ENCODE peak calls at places on chromosomes 3 and 15, in ten cellular contexts. One of them, this sample, is unnamed. For H3K4me1, the result is how much of the 10 kb centered on the place peaks cover.

GRCh38 chr3:28989646-28990089 is 291.2 kb upstream of the RBMS3 start:
- DNase-seq in PC-3: peak
- DNase-seq in GM23248: peak
- DNase-seq in HCT116: no peak
- DNase-seq in GM23338: no peak
- DNase-seq in PC-9: no peak
- DNase-seq in endothelial cell of umbilical vein: peak
- DNase-seq in fibroblast of lung: no peak
- DNase-seq in mammary epithelial cell: no peak
- DNase-seq in A673: peak
- DNase-seq in this sample: no peak

GRCh38 chr3:61387817-61388216 is 136.6 kb upstream of the FHIT start:
- DNase-seq in PC-3: no peak
- DNase-seq in GM23248: no peak
- DNase-seq in HCT116: no peak
- DNase-seq in GM23338: no peak
- DNase-seq in PC-9: no peak
- DNase-seq in endothelial cell of umbilical vein: no peak
- DNase-seq in fibroblast of lung: no peak
- DNase-seq in mammary epithelial cell: peak
- DNase-seq in A673: no peak
- DNase-seq in this sample: no peak

GRCh38 chr15:55277116-55277564 is 12.5 kb downstream of the RAB27A start:
- DNase-seq in PC-3: no peak
- DNase-seq in GM23248: no peak
- DNase-seq in HCT116: no peak
- DNase-seq in GM23338: no peak
- DNase-seq in PC-9: no peak
- DNase-seq in endothelial cell of umbilical vein: no peak
- DNase-seq in fibroblast of lung: peak
- DNase-seq in mammary epithelial cell: no peak
- DNase-seq in A673: no peak
- DNase-seq in this sample: peak

GRCh38 chr15:99605490-99605931 is 39.7 kb downstream of the MEF2A start:
- DNase-seq in PC-3: peak
- DNase-seq in GM23248: no peak
- DNase-seq in HCT116: no peak
- DNase-seq in GM23338: no peak
- DNase-seq in PC-9: peak
- DNase-seq in endothelial cell of umbilical vein: no peak
- DNase-seq in fibroblast of lung: peak
- DNase-seq in mammary epithelial cell: peak
- DNase-seq in A673: no peak
- DNase-seq in this sample: peak

GRCh38 chr3:174376346-174376745 is 482.8 kb upstream of the NAALADL2 start:
- DNase-seq in PC-3: peak
- DNase-seq in GM23248: peak
- DNase-seq in HCT116: no peak
- DNase-seq in GM23338: no peak
- DNase-seq in PC-9: no peak
- DNase-seq in endothelial cell of umbilical vein: no peak
- DNase-seq in fibroblast of lung: peak
- DNase-seq in mammary epithelial cell: no peak
- DNase-seq in A673: no peak
- DNase-seq in this sample: peak

GRCh38 chr15:89627256-89627970 is 27.9 kb downstream of the KIF7 start:
- DNase-seq in PC-3: no peak
- DNase-seq in GM23248: no peak
- DNase-seq in HCT116: no peak
- DNase-seq in GM23338: no peak
- DNase-seq in PC-9: no peak
- DNase-seq in endothelial cell of umbilical vein: no peak
- DNase-seq in fibroblast of lung: no peak
- DNase-seq in mammary epithelial cell: no peak
- DNase-seq in A673: no peak
- DNase-seq in this sample: no peak

GRCh38 chr3:114241259-114241658 is 3.9 kb upstream of the ZNF80 start:
- DNase-seq in PC-3: no peak
- DNase-seq in GM23248: no peak
- DNase-seq in HCT116: no peak
- DNase-seq in GM23338: no peak
- DNase-seq in PC-9: no peak
- DNase-seq in endothelial cell of umbilical vein: no peak
- DNase-seq in fibroblast of lung: no peak
- DNase-seq in mammary epithelial cell: peak
- DNase-seq in A673: no peak
- DNase-seq in this sample: no peak

GRCh38 chr15:101043011-101043410 is 123.9 kb downstream of the LRRK1 start:
- DNase-seq in PC-3: no peak
- DNase-seq in GM23248: no peak
- DNase-seq in HCT116: no peak
- DNase-seq in GM23338: no peak
- DNase-seq in PC-9: no peak
- DNase-seq in endothelial cell of umbilical vein: no peak
- DNase-seq in fibroblast of lung: no peak
- DNase-seq in mammary epithelial cell: no peak
- DNase-seq in A673: no peak
- DNase-seq in this sample: no peak

GRCh38 chr3:16596352-16597032 is 8.7 kb downstream of the DAZL start:
- DNase-seq in PC-3: no peak
- DNase-seq in GM23248: no peak
- DNase-seq in HCT116: no peak
- DNase-seq in GM23338: no peak
- DNase-seq in PC-9: no peak
- DNase-seq in endothelial cell of umbilical vein: no peak
- DNase-seq in fibroblast of lung: no peak
- DNase-seq in mammary epithelial cell: no peak
- DNase-seq in A673: no peak
- DNase-seq in this sample: no peak

GRCh38 chr15:92921215-92922131 is 21.3 kb downstream of the CHD2 start:
- DNase-seq in PC-3: peak
- DNase-seq in GM23248: peak
- DNase-seq in HCT116: peak
- DNase-seq in GM23338: no peak
- DNase-seq in PC-9: peak
- DNase-seq in endothelial cell of umbilical vein: peak
- DNase-seq in fibroblast of lung: peak
- DNase-seq in mammary epithelial cell: peak
- DNase-seq in A673: no peak
- DNase-seq in this sample: peak

GRCh38 chr15:92915766-92916435 is 15.8 kb downstream of the CHD2 start:
- DNase-seq in PC-3: no peak
- DNase-seq in GM23248: no peak
- DNase-seq in HCT116: no peak
- DNase-seq in GM23338: peak
- DNase-seq in PC-9: no peak
- DNase-seq in endothelial cell of umbilical vein: peak
- DNase-seq in fibroblast of lung: peak
- DNase-seq in mammary epithelial cell: no peak
- DNase-seq in A673: no peak
- DNase-seq in this sample: peak

GRCh38 chr15:92920595-92921169 is 20.6 kb downstream of the CHD2 start:
- DNase-seq in PC-3: peak
- DNase-seq in GM23248: peak
- DNase-seq in HCT116: no peak
- DNase-seq in GM23338: no peak
- DNase-seq in PC-9: no peak
- DNase-seq in endothelial cell of umbilical vein: no peak
- DNase-seq in fibroblast of lung: no peak
- DNase-seq in mammary epithelial cell: peak
- DNase-seq in A673: no peak
- DNase-seq in this sample: no peak

GRCh38 chr15:92914768-92915221 is 14.7 kb downstream of the CHD2 start:
- DNase-seq in PC-3: peak
- DNase-seq in GM23248: no peak
- DNase-seq in HCT116: no peak
- DNase-seq in GM23338: no peak
- DNase-seq in PC-9: no peak
- DNase-seq in endothelial cell of umbilical vein: no peak
- DNase-seq in fibroblast of lung: no peak
- DNase-seq in mammary epithelial cell: peak
- DNase-seq in A673: no peak
- DNase-seq in this sample: no peak

DNA sequence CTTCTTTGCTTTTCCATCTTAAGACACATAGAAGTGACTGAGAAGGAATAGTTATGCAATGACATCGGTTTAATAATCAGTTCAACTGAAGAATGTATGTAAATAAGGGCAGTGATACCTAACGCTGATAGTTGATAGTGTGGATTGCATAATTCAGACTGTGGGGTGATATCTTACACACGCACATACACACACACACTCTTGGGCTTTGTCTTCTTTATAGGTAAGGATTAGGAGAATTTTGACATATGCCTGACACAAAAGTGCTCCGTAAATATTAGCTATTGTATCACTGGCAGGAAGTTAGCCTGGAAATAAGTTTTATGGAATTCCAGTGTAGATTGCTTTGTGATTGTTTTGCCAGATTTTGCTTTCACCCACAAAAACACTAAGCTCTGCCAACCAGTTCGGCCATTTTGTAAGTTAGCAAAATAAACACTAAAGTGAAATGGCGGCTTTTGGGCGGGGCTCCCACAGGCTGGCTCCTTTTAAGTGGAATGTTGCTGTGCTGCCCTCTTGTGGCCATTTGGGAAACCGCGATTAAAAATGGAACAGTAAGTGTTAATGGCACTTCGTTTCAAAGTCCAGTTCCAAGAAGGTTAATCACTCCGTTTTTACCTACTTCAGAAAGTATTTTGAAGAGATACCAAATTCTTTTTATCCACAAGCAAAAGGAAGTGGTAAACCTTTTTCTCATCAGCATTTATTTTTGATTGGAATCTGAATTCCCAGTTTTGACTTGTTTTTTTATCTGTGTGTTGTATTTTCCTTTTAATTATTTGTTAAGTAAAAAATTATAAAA is 17.7 kb downstream of the CHD2 start:
- DNase-seq in PC-3: peak
- DNase-seq in GM23248: peak
- DNase-seq in HCT116: peak
- DNase-seq in GM23338: peak
- DNase-seq in PC-9: peak
- DNase-seq in endothelial cell of umbilical vein: peak
- DNase-seq in fibroblast of lung: peak
- DNase-seq in mammary epithelial cell: peak
- DNase-seq in A673: peak
- DNase-seq in this sample: peak
- H3K4me1 ChIP-seq in PC-3: half or more
- H3K4me1 ChIP-seq in GM23248: half or more
- H3K4me1 ChIP-seq in HCT116: half or more
- H3K4me1 ChIP-seq in GM23338: half or more
- H3K4me1 ChIP-seq in PC-9: half or more
- H3K4me1 ChIP-seq in endothelial cell of umbilical vein: half or more
- H3K4me1 ChIP-seq in fibroblast of lung: under half
- H3K4me1 ChIP-seq in mammary epithelial cell: half or more
- H3K4me1 ChIP-seq in A673: under half
- H3K4me1 ChIP-seq in this sample: half or more

DNA sequence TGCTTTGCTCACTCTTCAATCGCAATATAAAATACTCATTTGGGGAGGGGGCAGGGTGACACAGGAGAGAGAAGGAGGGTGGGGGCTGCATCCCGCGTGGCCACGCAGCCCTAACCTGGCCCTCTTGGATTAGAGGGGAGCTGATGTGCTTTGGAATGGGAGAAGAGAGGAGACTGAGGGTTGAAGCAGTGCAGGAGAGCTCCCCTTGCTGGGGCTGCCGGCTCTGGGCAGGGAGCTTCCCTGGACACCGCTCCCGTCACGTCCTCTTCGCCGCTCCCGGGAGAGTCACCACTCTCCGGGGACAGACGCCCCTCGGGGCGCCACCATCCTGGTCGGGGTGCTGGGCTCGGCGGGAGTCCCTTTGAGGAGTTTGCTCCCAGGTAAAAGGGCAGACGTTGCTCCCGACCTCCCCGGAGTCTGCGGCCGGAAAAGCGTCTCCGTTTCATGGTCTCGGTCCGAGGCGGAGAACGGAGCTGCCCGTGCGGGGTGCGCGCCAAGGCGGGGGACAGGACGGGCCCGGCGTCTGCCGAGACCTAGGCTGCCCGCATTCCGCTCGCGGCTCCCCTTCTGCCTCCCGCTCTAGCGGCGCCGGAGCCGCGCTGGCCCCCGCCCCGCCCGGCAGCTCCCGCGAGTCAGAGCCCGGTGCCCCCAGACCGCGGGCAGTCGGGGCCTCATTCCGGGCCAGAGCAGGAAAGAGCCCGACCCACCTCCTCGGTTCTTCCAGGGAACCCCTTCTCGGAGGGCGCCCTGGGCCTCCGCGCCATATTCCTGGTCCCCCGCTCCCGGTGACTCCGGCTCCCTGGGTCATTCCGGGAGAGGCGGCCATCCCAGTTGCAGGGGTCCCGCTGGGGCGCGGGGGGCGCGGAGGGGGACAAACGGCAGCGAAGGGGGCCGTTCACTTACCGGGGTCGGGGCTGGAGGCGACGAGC is 603 bp downstream of the SLC7A14 start:
- DNase-seq in PC-3: no peak
- DNase-seq in GM23248: peak
- DNase-seq in HCT116: no peak
- DNase-seq in GM23338: peak
- DNase-seq in PC-9: no peak
- DNase-seq in endothelial cell of umbilical vein: peak
- DNase-seq in fibroblast of lung: no peak
- DNase-seq in mammary epithelial cell: no peak
- DNase-seq in A673: no peak
- DNase-seq in this sample: no peak
- TF ChIP-seq EZH2 in PC-3: no peak
- TF ChIP-seq EZH2 in GM23248: peak
- TF ChIP-seq EZH2 in HCT116: no peak
- TF ChIP-seq EZH2 in GM23338: peak
- TF ChIP-seq EZH2 in PC-9: no peak
- TF ChIP-seq EZH2 in endothelial cell of umbilical vein: peak
- TF ChIP-seq EZH2 in fibroblast of lung: peak
- TF ChIP-seq EZH2 in mammary epithelial cell: peak
- TF ChIP-seq EZH2 in A673: no peak
- TF ChIP-seq EZH2 in this sample: peak

GRCh38 chr15:66702035-66702769 is at the start of gene SMAD6:
- DNase-seq in PC-3: peak
- DNase-seq in GM23248: peak
- DNase-seq in HCT116: peak
- DNase-seq in GM23338: peak
- DNase-seq in PC-9: peak
- DNase-seq in endothelial cell of umbilical vein: peak
- DNase-seq in fibroblast of lung: peak
- DNase-seq in mammary epithelial cell: peak
- DNase-seq in A673: peak
- DNase-seq in this sample: peak
- H3K27ac ChIP-seq in PC-3: peak
- H3K27ac ChIP-seq in GM23248: peak
- H3K27ac ChIP-seq in HCT116: peak
- H3K27ac ChIP-seq in GM23338: peak
- H3K27ac ChIP-seq in PC-9: peak
- H3K27ac ChIP-seq in endothelial cell of umbilical vein: peak
- H3K27ac ChIP-seq in fibroblast of lung: peak
- H3K27ac ChIP-seq in mammary epithelial cell: no peak
- H3K27ac ChIP-seq in A673: peak
- H3K27ac ChIP-seq in this sample: peak

GRCh38 chr15:72483279-72483678 is 9.1 kb downstream of the ARIH1 start:
- DNase-seq in PC-3: no peak
- DNase-seq in GM23248: no peak
- DNase-seq in HCT116: no peak
- DNase-seq in GM23338: no peak
- DNase-seq in PC-9: no peak
- DNase-seq in endothelial cell of umbilical vein: no peak
- DNase-seq in fibroblast of lung: no peak
- DNase-seq in mammary epithelial cell: no peak
- DNase-seq in A673: no peak
- DNase-seq in this sample: no peak
- H3K4me1 ChIP-seq in PC-3: under half
- H3K4me1 ChIP-seq in GM23248: under half
- H3K4me1 ChIP-seq in HCT116: under half
- H3K4me1 ChIP-seq in GM23338: under half
- H3K4me1 ChIP-seq in PC-9: under half
- H3K4me1 ChIP-seq in endothelial cell of umbilical vein: under half
- H3K4me1 ChIP-seq in fibroblast of lung: under half
- H3K4me1 ChIP-seq in mammary epithelial cell: under half
- H3K4me1 ChIP-seq in A673: under half
- H3K4me1 ChIP-seq in this sample: under half

GRCh38 chr15:40511472-40512133 is 40.8 kb downstream of the CHST14 start:
- DNase-seq in PC-3: peak
- DNase-seq in GM23248: peak
- DNase-seq in HCT116: no peak
- DNase-seq in GM23338: peak
- DNase-seq in PC-9: peak
- DNase-seq in endothelial cell of umbilical vein: peak
- DNase-seq in fibroblast of lung: peak
- DNase-seq in mammary epithelial cell: peak
- DNase-seq in A673: no peak
- DNase-seq in this sample: no peak
- TF ChIP-seq EZH2 in PC-3: no peak
- TF ChIP-seq EZH2 in GM23248: no peak
- TF ChIP-seq EZH2 in HCT116: no peak
- TF ChIP-seq EZH2 in GM23338: no peak
- TF ChIP-seq EZH2 in PC-9: no peak
- TF ChIP-seq EZH2 in endothelial cell of umbilical vein: peak
- TF ChIP-seq EZH2 in fibroblast of lung: no peak
- TF ChIP-seq EZH2 in mammary epithelial cell: no peak
- TF ChIP-seq EZH2 in A673: peak
- TF ChIP-seq EZH2 in this sample: no peak